ENCODE peak calls at places on chromosomes 2 and 18, in six cellular contexts. O is fibroblast of pulmonary artery, S is endothelial cell of umbilical vein, H is IMR-90, I is ovary, K is tibial artery. B is an unnamed sample.
A peak's percentile ranks its signal among the peaks of the same experiment; 100 is the strongest.

GRCh38 chr2:119682578-119682977 is 3.6 kb downstream of the TMEM177 start:
- DNase-seq in O (no peak), S (no peak), H (no peak), I (no peak), K (no peak), B (no peak)

GRCh38 chr2:74414913-74415761 is 6.3 kb downstream of the C2orf81 start:
- DNase-seq in O (no peak), S (peak; percentile 10), H (no peak), I (peak; percentile 51), K (peak; percentile 58), B (peak; percentile 37)

GRCh38 chr18:78818961-78819360 is 160.7 kb upstream of the SALL3 start:
- DNase-seq in O (no peak), S (no peak), H (no peak), I (no peak), K (no peak), B (no peak)

GRCh38 chr2:82690757-82691411 is 1768.2 kb downstream of the SUCLG1 start:
- DNase-seq in O (no peak), S (peak; percentile 93), H (no peak), I (no peak), K (no peak), B (no peak)

GRCh38 chr18:78228974-78229373 is 750.6 kb upstream of the SALL3 start:
- DNase-seq in O (no peak), S (no peak), H (no peak), I (no peak), K (no peak), B (no peak)

GRCh38 chr2:235358981-235359471 is 134.8 kb upstream of the AGAP1 start:
- DNase-seq in O (no peak), S (no peak), H (peak; percentile 10), I (no peak), K (no peak), B (peak; percentile 53)

GRCh38 chr2:127577503-127577902 is 42.0 kb downstream of the MYO7B start:
- DNase-seq in O (no peak), S (no peak), H (no peak), I (no peak), K (peak; percentile 13), B (no peak)

GRCh38 chr2:11753886-11754704 is 7.7 kb downstream of the LPIN1 start:
- DNase-seq in O (peak; percentile 67), S (peak; percentile 86), H (peak; percentile 61), I (no peak), K (no peak), B (peak; percentile 75)

GRCh38 chr18:79486356-79487197 is 90.8 kb downstream of the NFATC1 start:
- DNase-seq in O (no peak), S (no peak), H (no peak), I (no peak), K (no peak), B (no peak)

GRCh38 chr2:19673213-19673791 is 228.5 kb downstream of the TTC32 start:
- DNase-seq in O (no peak), S (no peak), H (peak; percentile 19), I (no peak), K (no peak), B (peak; percentile 80)

GRCh38 chr2:33275689-33276444 is 200.6 kb upstream of the RASGRP3 start:
- DNase-seq in O (peak; percentile 95), S (peak; percentile 80), H (peak; percentile 96), I (peak; percentile 62), K (peak; percentile 78), B (peak; percentile 97)

GRCh38 chr2:147026261-147026660 is 818.6 kb upstream of the ACVR2A start:
- DNase-seq in O (no peak), S (no peak), H (no peak), I (no peak), K (no peak), B (no peak)

GRCh38 chr2:120368086-120368485 is 22.1 kb downstream of the INHBB start:
- DNase-seq in O (no peak), S (no peak), H (no peak), I (no peak), K (no peak), B (no peak)

GRCh38 chr18:75104483-75104882 is 104.5 kb downstream of the PTGR3 start:
- DNase-seq in O (no peak), S (no peak), H (no peak), I (no peak), K (no peak), B (no peak)

GRCh38 chr2:43276962-43277383 is 50.6 kb upstream of the ZFP36L2 start:
- DNase-seq in O (no peak), S (peak; percentile 28), H (no peak), I (no peak), K (peak; percentile 29), B (peak; percentile 45)

GRCh38 chr2:160695402-160696060 is 201.9 kb upstream of the RBMS1 start:
- DNase-seq in O (peak; percentile 9), S (no peak), H (peak; percentile 73), I (no peak), K (no peak), B (peak; percentile 70)

GRCh38 chr2:222298311-222299150 is at the start of gene PAX3:
- DNase-seq in O (no peak), S (no peak), H (no peak), I (no peak), K (no peak), B (peak; percentile 34)

GRCh38 chr2:27212626-27213471 is 781 bp upstream of the SLC5A6 start:
- DNase-seq in O (peak; percentile 74), S (no peak), H (peak; percentile 76), I (no peak), K (no peak), B (peak; percentile 82)

GRCh38 chr2:227817940-227818568 is 4.4 kb downstream of the CCL20 start:
- DNase-seq in O (peak; percentile 100), S (peak; percentile 98), H (peak; percentile 100), I (no peak), K (peak; percentile 98), B (peak; percentile 100)

GRCh38 chr18:5625076-5625475 is 81.3 kb upstream of the EPB41L3 start:
- DNase-seq in O (no peak), S (no peak), H (no peak), I (no peak), K (no peak), B (no peak)

GRCh38 chr2:50207881-50208280 is 824.1 kb downstream of the NRXN1 start:
- DNase-seq in O (no peak), S (no peak), H (no peak), I (no peak), K (no peak), B (no peak)

GRCh38 chr2:37768491-37768925 is 97.1 kb upstream of the CDC42EP3 start:
- DNase-seq in O (peak; percentile 93), S (no peak), H (peak; percentile 92), I (peak; percentile 60), K (peak; percentile 70), B (peak; percentile 90)

GRCh38 chr2:3223080-3223923 is 154.3 kb downstream of the EIPR1 start:
- DNase-seq in O (peak; percentile 77), S (peak; percentile 23), H (peak; percentile 86), I (no peak), K (no peak), B (peak; percentile 74)

GRCh38 chr2:38109732-38110181 is 33.8 kb upstream of the CYP1B1 start:
- DNase-seq in O (no peak), S (no peak), H (no peak), I (no peak), K (no peak), B (peak; percentile 49)

GRCh38 chr2:150698016-150698661 is 210.7 kb upstream of the RND3 start:
- DNase-seq in O (peak; percentile 68), S (peak; percentile 10), H (peak; percentile 58), I (no peak), K (no peak), B (peak; percentile 80)

GRCh38 chr2:55999790-56000189 is 76.2 kb upstream of the EFEMP1 start:
- DNase-seq in O (no peak), S (no peak), H (no peak), I (no peak), K (no peak), B (no peak)

GRCh38 chr2:184203661-184204060 is 394.7 kb upstream of the ZNF804A start:
- DNase-seq in O (no peak), S (no peak), H (no peak), I (no peak), K (no peak), B (no peak)

GRCh38 chr2:70471129-70471528 is 82.5 kb downstream of the TGFA start:
- DNase-seq in O (no peak), S (no peak), H (no peak), I (no peak), K (peak; percentile 22), B (no peak)

GRCh38 chr2:70468898-70469297 is 84.7 kb downstream of the TGFA start:
- DNase-seq in O (no peak), S (no peak), H (no peak), I (no peak), K (no peak), B (no peak)

GRCh38 chr2:70469961-70470360 is 83.7 kb downstream of the TGFA start:
- DNase-seq in O (no peak), S (no peak), H (no peak), I (no peak), K (no peak), B (no peak)

GRCh38 chr2:70467831-70468810 is 85.5 kb downstream of the TGFA start:
- DNase-seq in O (no peak), S (no peak), H (no peak), I (no peak), K (no peak), B (no peak)

GRCh38 chr2:70469435-70469834 is 84.2 kb downstream of the TGFA start:
- DNase-seq in O (no peak), S (no peak), H (no peak), I (no peak), K (no peak), B (no peak)
- TF ChIP-seq CTCF in O (no peak), S (no peak), H (no peak), I (no peak), K (no peak), B (no peak)

GRCh38 chr2:219429958-219430586 is 4.6 kb upstream of the SPEG start:
- DNase-seq in O (no peak), S (no peak), H (no peak), I (no peak), K (no peak), B (no peak)

GRCh38 chr2:219433666-219434467 is 776 bp upstream of the SPEG start:
- DNase-seq in O (peak; percentile 55), S (no peak), H (peak; percentile 71), I (no peak), K (no peak), B (peak; percentile 71)

GRCh38 chr2:219428469-219428868 is 6.2 kb upstream of the SPEG start:
- DNase-seq in O (no peak), S (no peak), H (no peak), I (no peak), K (no peak), B (no peak)

GRCh38 chr2:219434468-219434717 is 250 bp upstream of the SPEG start:
- DNase-seq in O (no peak), S (no peak), H (no peak), I (no peak), K (no peak), B (no peak)

GRCh38 chr2:219430633-219431615 is 3.7 kb upstream of the SPEG start:
- DNase-seq in O (peak; percentile 56), S (peak; percentile 27), H (peak; percentile 55), I (no peak), K (peak; percentile 23), B (peak; percentile 29)
- TF ChIP-seq CTCF in O (peak; percentile 18), S (peak; percentile 40), H (peak; percentile 53), I (no peak), K (peak; percentile 45), B (no peak)

GRCh38 chr2:35871672-35872071 is 483.9 kb upstream of the CRIM1 start:
- DNase-seq in O (no peak), S (peak; percentile 4), H (no peak), I (no peak), K (no peak), B (peak; percentile 0)
- TF ChIP-seq CTCF in O (no peak), S (peak; percentile 20), H (no peak), I (no peak), K (no peak), B (peak; percentile 6)

GRCh38 chr2:51795248-51795888 is 763.4 kb upstream of the NRXN1 start:
- DNase-seq in O (no peak), S (peak; percentile 14), H (no peak), I (no peak), K (no peak), B (no peak)
- TF ChIP-seq CTCF in O (peak; percentile 35), S (peak; percentile 53), H (no peak), I (no peak), K (no peak), B (peak; percentile 9)